ENCODE peak calls at places on chromosomes 11 and 22, in ten cellular contexts. H is germinal center, T is AG08396, J is pulmonary artery endothelial cell, X is heart right ventricle, S is AG09319, C is T47D, O is right lobe of liver, N is mucosa of descending colon, K is dorsolateral prefrontal cortex. G is an unnamed sample.

GRCh38 chr11:94602430-94603372 is 35.5 kb downstream of the PIWIL4 start:
- DNase-seq in H (no peak), T (no peak), J (peak; percentile 43), X (peak; percentile 22), S (no peak), C (peak; percentile 17), O (peak; percentile 74), N (peak; percentile 70), K (peak; percentile 68), G (no peak)

GRCh38 chr22:26708256-26709009 is 51.0 kb downstream of the MIAT start:
- DNase-seq in H (no peak), T (no peak), J (no peak), X (no peak), S (no peak), C (no peak), O (no peak), N (no peak), K (no peak), G (no peak)

GRCh38 chr11:120527111-120527748 is 15.7 kb downstream of the GRIK4 start:
- DNase-seq in H (no peak), T (peak; percentile 78), J (no peak), X (no peak), S (no peak), C (no peak), O (no peak), N (no peak), K (no peak), G (no peak)

GRCh38 chr22:50161508-50162390 is 8.8 kb upstream of the PANX2 start:
- DNase-seq in H (no peak), T (no peak), J (no peak), X (no peak), S (no peak), C (no peak), O (no peak), N (no peak), K (no peak), G (no peak)

GRCh38 chr11:76281558-76281906 is 75.2 kb upstream of the WNT11 start:
- DNase-seq in H (no peak), T (no peak), J (no peak), X (no peak), S (no peak), C (no peak), O (no peak), N (no peak), K (no peak), G (no peak)

GRCh38 chr11:116309446-116309845 is 463.3 kb downstream of the BUD13 start:
- DNase-seq in H (no peak), T (no peak), J (no peak), X (no peak), S (no peak), C (no peak), O (no peak), N (no peak), K (no peak), G (no peak)

GRCh38 chr11:119144825-119145476 is 3.9 kb upstream of the ABCG4 start:
- DNase-seq in H (peak; percentile 67), T (peak; percentile 86), J (peak; percentile 32), X (peak; percentile 44), S (no peak), C (peak; percentile 84), O (peak; percentile 63), N (peak; percentile 72), K (no peak), G (peak; percentile 69)

GRCh38 chr22:31839986-31840385 is 86.2 kb downstream of the DEPDC5 start:
- DNase-seq in H (no peak), T (no peak), J (no peak), X (no peak), S (no peak), C (no peak), O (no peak), N (no peak), K (no peak), G (no peak)

GRCh38 chr11:36840378-36840777 is 242.3 kb upstream of the RAG2 start:
- DNase-seq in H (no peak), T (no peak), J (no peak), X (no peak), S (no peak), C (no peak), O (no peak), N (no peak), K (no peak), G (no peak)

GRCh38 chr11:77375114-77375513 is 73.6 kb upstream of the GDPD4 start:
- DNase-seq in H (no peak), T (no peak), J (no peak), X (no peak), S (no peak), C (no peak), O (no peak), N (no peak), K (no peak), G (no peak)

GRCh38 chr11:47994417-47994816 is 14.1 kb downstream of the PTPRJ start:
- DNase-seq in H (no peak), T (no peak), J (no peak), X (no peak), S (no peak), C (no peak), O (no peak), N (no peak), K (no peak), G (no peak)

GRCh38 chr11:124829986-124830385 is 29.8 kb upstream of the MSANTD2 start:
- DNase-seq in H (no peak), T (no peak), J (no peak), X (no peak), S (no peak), C (no peak), O (no peak), N (no peak), K (no peak), G (no peak)

GRCh38 chr22:44396727-44397722 is 84.3 kb upstream of the SHISAL1 start:
- DNase-seq in H (no peak), T (no peak), J (no peak), X (peak; percentile 2), S (no peak), C (no peak), O (no peak), N (peak; percentile 13), K (no peak), G (peak; percentile 12)

GRCh38 chr11:5380740-5381342 is 2.8 kb upstream of the OR51M1 start:
- DNase-seq in H (peak; percentile 25), T (peak; percentile 70), J (peak; percentile 10), X (no peak), S (no peak), C (peak; percentile 72), O (peak; percentile 58), N (peak; percentile 24), K (peak; percentile 47), G (peak; percentile 67)

GRCh38 chr22:47102648-47103047 is 340.2 kb downstream of the TBC1D22A start:
- DNase-seq in H (no peak), T (no peak), J (no peak), X (no peak), S (no peak), C (peak; percentile 89), O (no peak), N (no peak), K (no peak), G (no peak)

GRCh38 chr22:50010676-50011446 is 1.7 kb downstream of the IL17REL start:
- DNase-seq in H (no peak), T (no peak), J (no peak), X (no peak), S (no peak), C (no peak), O (no peak), N (peak; percentile 25), K (peak; percentile 22), G (no peak)

GRCh38 chr22:22397875-22398524 is 110.5 kb downstream of the ZNF280B start:
- DNase-seq in H (no peak), T (no peak), J (no peak), X (peak; percentile 27), S (no peak), C (no peak), O (no peak), N (no peak), K (no peak), G (no peak)

GRCh38 chr22:35883028-35883620 is 145.5 kb downstream of the RBFOX2 start:
- DNase-seq in H (no peak), T (no peak), J (peak; percentile 43), X (no peak), S (no peak), C (no peak), O (no peak), N (no peak), K (no peak), G (no peak)

GRCh38 chr11:9594267-9595046 is 21.0 kb downstream of the WEE1 start:
- DNase-seq in H (no peak), T (no peak), J (no peak), X (no peak), S (no peak), C (no peak), O (no peak), N (no peak), K (no peak), G (no peak)

GRCh38 chr22:21936151-21936778 is 16.4 kb downstream of the PPM1F start:
- DNase-seq in H (no peak), T (no peak), J (no peak), X (no peak), S (no peak), C (no peak), O (no peak), N (no peak), K (peak; percentile 75), G (peak; percentile 74)

GRCh38 chr11:235998-236773 is at the start of gene SIRT3:
- DNase-seq in H (peak; percentile 96), T (peak; percentile 98), J (no peak), X (peak; percentile 86), S (peak; percentile 35), C (peak; percentile 90), O (peak; percentile 91), N (peak; percentile 91), K (peak; percentile 75), G (peak; percentile 80)

GRCh38 chr22:20565761-20566160 is 58.4 kb downstream of the MED15 start:
- DNase-seq in H (no peak), T (no peak), J (no peak), X (no peak), S (no peak), C (no peak), O (no peak), N (peak; percentile 17), K (no peak), G (no peak)

GRCh38 chr11:84414936-84415335 is 1128.8 kb upstream of the CCDC90B start:
- DNase-seq in H (no peak), T (no peak), J (no peak), X (no peak), S (no peak), C (no peak), O (no peak), N (no peak), K (no peak), G (no peak)

GRCh38 chr22:35758394-35758793 is 40.7 kb downstream of the APOL5 start:
- DNase-seq in H (no peak), T (no peak), J (no peak), X (no peak), S (no peak), C (no peak), O (no peak), N (no peak), K (no peak), G (no peak)

GRCh38 chr11:75668508-75669297 is at the start of gene MAP6:
- DNase-seq in H (peak; percentile 27), T (peak; percentile 36), J (no peak), X (peak; percentile 41), S (no peak), C (no peak), O (no peak), N (peak; percentile 50), K (peak; percentile 77), G (no peak)

GRCh38 chr11:94926698-94927237 is 46.6 kb downstream of the CWC15 start:
- DNase-seq in H (no peak), T (peak; percentile 83), J (peak; percentile 93), X (peak; percentile 84), S (peak; percentile 91), C (no peak), O (peak; percentile 74), N (peak; percentile 49), K (no peak), G (peak; percentile 78)

GRCh38 chr22:36404436-36404835 is 16.7 kb upstream of the MYH9 start:
- DNase-seq in H (no peak), T (no peak), J (no peak), X (no peak), S (no peak), C (no peak), O (no peak), N (no peak), K (no peak), G (no peak)

GRCh38 chr11:123454060-123454651 is 24.1 kb downstream of the GRAMD1B start:
- DNase-seq in H (no peak), T (no peak), J (no peak), X (no peak), S (no peak), C (peak; percentile 60), O (no peak), N (no peak), K (no peak), G (no peak)